ENCODE peak calls at places on chromosomes 12 and 14, in nine cellular contexts. P, G, B, L, J, D, F, R and M are unnamed samples.

GRCh38 chr12:113152835-113153814 is 3.6 kb downstream of the CFAP73 start:
- DNase-seq in P (peak), G (no peak), B (peak), L (peak), J (peak), D (peak), F (peak), R (peak), M (no peak)

GRCh38 chr12:54021006-54021405 is 7.2 kb upstream of the HOXC6 start:
- DNase-seq in P (no peak), G (no peak), B (no peak), L (no peak), J (no peak), D (no peak), F (no peak), R (no peak), M (no peak)

GRCh38 chr12:26798013-26798412 is 35.0 kb downstream of the ITPR2 start:
- DNase-seq in P (no peak), G (no peak), B (peak), L (peak), J (no peak), D (no peak), F (no peak), R (no peak), M (no peak)

GRCh38 chr12:103864710-103865109 is 23.7 kb upstream of the NT5DC3 start:
- DNase-seq in P (no peak), G (no peak), B (no peak), L (no peak), J (no peak), D (no peak), F (no peak), R (no peak), M (no peak)

GRCh38 chr14:64680013-64680674 is 24.1 kb upstream of the PLEKHG3 start:
- DNase-seq in P (no peak), G (no peak), B (no peak), L (no peak), J (no peak), D (peak), F (no peak), R (peak), M (peak)

GRCh38 chr14:74290415-74290814 is 12.3 kb downstream of the ABCD4 start:
- DNase-seq in P (no peak), G (no peak), B (peak), L (no peak), J (no peak), D (no peak), F (peak), R (no peak), M (no peak)

GRCh38 chr14:102775855-102776760 is 1.1 kb upstream of the TRAF3 start:
- DNase-seq in P (peak), G (no peak), B (peak), L (no peak), J (no peak), D (peak), F (no peak), R (no peak), M (no peak)

GRCh38 chr14:73754911-73755360 is 40.8 kb upstream of the PNMA1 start:
- DNase-seq in P (peak), G (no peak), B (no peak), L (no peak), J (no peak), D (no peak), F (no peak), R (peak), M (no peak)

GRCh38 chr12:98106201-98106600 is 409.2 kb upstream of the TMPO start:
- DNase-seq in P (no peak), G (no peak), B (no peak), L (no peak), J (no peak), D (no peak), F (no peak), R (no peak), M (no peak)

GRCh38 chr12:20127401-20127800 is 240.9 kb upstream of the PDE3A start:
- DNase-seq in P (no peak), G (no peak), B (no peak), L (no peak), J (no peak), D (no peak), F (no peak), R (no peak), M (no peak)

GRCh38 chr14:38039526-38039925 is 168.2 kb upstream of the SSTR1 start:
- DNase-seq in P (no peak), G (no peak), B (no peak), L (no peak), J (no peak), D (no peak), F (no peak), R (no peak), M (no peak)